ENCODE peak calls at places on chromosomes 3 and 15, in six cellular contexts. A, O, V, E, N and P are unnamed samples.

GRCh38 chr3:196198771-196199753 is 12.1 kb downstream of the ZDHHC19 start:
- DNase-seq in N (no peak), A (no peak), E (no peak), O (no peak), V (no peak), P (no peak)

GRCh38 chr3:190586631-190587000 is 72.7 kb downstream of the IL1RAP start:
- DNase-seq in A (peak), E (peak), O (no peak), V (no peak), N (no peak), P (peak)

GRCh38 chr3:20336572-20336971 is 150.6 kb upstream of the SGO1 start:
- DNase-seq in A (no peak), E (no peak), N (no peak), V (no peak), O (no peak), P (no peak)

GRCh38 chr15:58462973-58463663 is 31.3 kb downstream of the LIPC start:
- DNase-seq in V (no peak), O (no peak), N (no peak), E (no peak), A (no peak), P (no peak)

GRCh38 chr3:53166781-53167291 is 5.8 kb downstream of the PRKCD start:
- DNase-seq in V (no peak), E (no peak), A (peak), N (peak), O (no peak), P (peak)

GRCh38 chr15:66477011-66477410 is 20.6 kb downstream of the SNAPC5 start:
- DNase-seq in V (no peak), O (no peak), A (no peak), E (no peak), N (no peak), P (no peak)

GRCh38 chr15:61080209-61081027 is 148.7 kb downstream of the RORA start:
- DNase-seq in O (no peak), N (no peak), E (no peak), A (no peak), V (no peak), P (no peak)

GRCh38 chr15:85289677-85290365 is 90.6 kb upstream of the AKAP13 start:
- DNase-seq in A (no peak), V (no peak), N (peak), E (peak), O (no peak), P (peak)

GRCh38 chr3:106208266-106208665 is 339.5 kb upstream of the CBLB start:
- DNase-seq in N (no peak), E (no peak), A (no peak), V (no peak), O (no peak), P (peak)

GRCh38 chr3:106209482-106209881 is 340.7 kb upstream of the CBLB start:
- DNase-seq in A (no peak), N (no peak), E (no peak), O (no peak), V (no peak), P (no peak)

GRCh38 chr3:106210923-106211322 is 342.1 kb upstream of the CBLB start:
- DNase-seq in E (no peak), O (no peak), V (no peak), N (no peak), A (no peak), P (no peak)

GRCh38 chr3:106206613-106207012 is 337.8 kb upstream of the CBLB start:
- DNase-seq in O (no peak), V (no peak), N (no peak), E (no peak), A (no peak), P (no peak)

GRCh38 chr3:106208979-106209378 is 340.2 kb upstream of the CBLB start:
- DNase-seq in N (no peak), E (no peak), V (no peak), O (no peak), A (no peak), P (peak)
- TF ChIP-seq CTCF in N (peak), E (no peak), V (peak), O (no peak), A (no peak), P (peak)

GRCh38 chr15:71575474-71576045 is 234.8 kb upstream of the NR2E3 start:
- DNase-seq in A (no peak), V (no peak), N (no peak), O (no peak), E (no peak), P (peak)
- TF ChIP-seq CTCF in A (peak), V (no peak), N (peak), O (peak), E (peak), P (peak)

DNA sequence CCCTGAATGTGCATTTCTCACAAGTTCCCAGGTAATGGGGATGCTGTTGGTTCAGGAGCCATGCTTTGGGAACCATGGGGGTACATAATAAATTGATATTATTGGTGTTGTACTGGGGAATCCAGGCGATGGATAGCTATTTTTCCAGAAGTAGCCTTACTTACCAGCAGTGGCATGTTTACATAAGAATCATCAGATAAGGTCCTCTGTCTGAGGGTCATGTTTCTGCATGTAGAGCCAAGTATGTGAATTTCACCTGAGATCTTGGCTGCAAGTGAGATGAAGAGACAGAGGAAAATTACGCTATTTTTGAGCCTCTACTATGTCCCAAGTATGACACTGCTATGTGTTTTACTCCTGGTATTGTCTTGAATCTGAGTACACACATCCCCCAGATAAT is 26.3 kb downstream of the GPD1L start:
- DNase-seq in E (no peak), A (no peak), N (no peak), V (no peak), O (no peak), P (no peak)
- TF ChIP-seq CTCF in E (no peak), A (no peak), N (no peak), V (no peak), O (no peak), P (no peak)

GRCh38 chr15:29126208-29126536 is 143.4 kb downstream of the NSMCE3 start:
- DNase-seq in A (no peak), O (peak), E (no peak), V (no peak), N (no peak), P (no peak)

GRCh38 chr15:29127506-29128430 is 141.9 kb downstream of the NSMCE3 start:
- DNase-seq in V (no peak), N (no peak), O (peak), A (no peak), E (no peak), P (no peak)

GRCh38 chr15:29125382-29126207 is 144.0 kb downstream of the NSMCE3 start:
- DNase-seq in A (no peak), V (no peak), O (peak), E (no peak), N (no peak), P (no peak)

GRCh38 chr15:29128671-29129070 is 141.0 kb downstream of the NSMCE3 start:
- DNase-seq in E (no peak), N (no peak), O (peak), V (no peak), A (no peak), P (no peak)

GRCh38 chr15:29126821-29127461 is 142.7 kb downstream of the NSMCE3 start:
- DNase-seq in O (peak), E (no peak), V (no peak), A (no peak), N (no peak), P (no peak)
- TF ChIP-seq CTCF in O (no peak), E (no peak), V (no peak), A (no peak), N (no peak), P (no peak)

GRCh38 chr15:47949815-47950214 is 171.0 kb upstream of the SLC24A5 start:
- DNase-seq in N (no peak), O (no peak), E (no peak), A (no peak), V (no peak), P (no peak)

GRCh38 chr15:47945869-47946666 is 174.7 kb upstream of the SLC24A5 start:
- DNase-seq in N (no peak), A (no peak), E (no peak), V (no peak), O (no peak), P (no peak)

GRCh38 chr15:47950447-47950846 is 170.3 kb upstream of the SLC24A5 start:
- DNase-seq in E (no peak), V (no peak), O (no peak), N (no peak), A (no peak), P (no peak)

DNA sequence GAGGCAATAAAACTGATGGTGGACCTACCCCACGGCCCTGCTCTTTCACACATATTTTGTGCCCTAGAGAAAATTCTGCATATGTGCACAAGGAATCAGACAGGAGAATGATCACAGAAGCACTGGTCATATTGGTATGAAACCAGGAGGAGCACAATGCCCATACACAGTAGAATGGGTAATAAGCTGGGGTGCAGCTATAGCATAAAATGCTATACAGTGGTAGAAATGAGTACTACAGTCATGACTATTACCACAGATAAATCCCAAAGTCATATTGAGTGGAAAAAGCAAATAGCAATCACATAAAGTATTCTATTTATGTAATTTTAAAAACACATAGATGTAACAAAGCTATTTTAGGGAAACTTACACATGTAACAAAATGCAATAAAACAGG is 175.9 kb upstream of the SLC24A5 start:
- DNase-seq in E (no peak), V (no peak), A (no peak), O (no peak), N (no peak), P (no peak)
- TF ChIP-seq CTCF in E (no peak), V (no peak), A (no peak), O (no peak), N (no peak), P (no peak)

DNA sequence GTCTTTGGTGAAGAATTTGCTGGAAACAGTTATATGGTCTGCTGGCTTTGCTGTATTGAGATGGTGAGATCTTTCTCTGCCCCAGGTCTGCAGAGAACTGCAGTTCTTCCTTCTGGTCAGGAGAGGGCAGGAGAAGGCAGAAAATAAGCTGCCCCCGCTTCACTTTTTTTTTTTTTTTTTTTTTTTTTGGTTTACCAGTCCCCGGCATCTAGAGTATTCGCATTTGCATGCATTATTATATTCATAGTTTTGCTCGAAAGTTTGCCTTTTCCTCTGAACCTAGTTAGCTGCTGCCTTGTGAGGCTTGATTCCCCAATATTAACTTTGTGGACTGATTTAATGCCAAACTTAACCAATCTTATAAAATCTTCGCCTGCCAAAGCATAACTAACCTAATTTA is 10.6 kb upstream of the PARL start:
- DNase-seq in V (peak), N (peak), O (no peak), A (peak), E (peak), P (peak)
- TF ChIP-seq CTCF in V (peak), N (peak), O (peak), A (peak), E (peak), P (peak)

GRCh38 chr15:101523560-101523940 is 34.0 kb upstream of the PCSK6 start:
- DNase-seq in E (no peak), V (no peak), N (no peak), A (no peak), O (no peak), P (no peak)
- TF ChIP-seq CTCF in E (no peak), V (no peak), N (no peak), A (no peak), O (no peak), P (no peak)